ENCODE peak calls at places on chromosome 3, in six cellular contexts. B is breast epithelium, U is prostate gland, W is heart left ventricle, S is A673, G is OCI-LY7. Q is an unnamed sample.

GRCh38 chr3:78728406-78729145 is 1039.2 kb downstream of the ROBO1 start:
- DNase-seq in B (no peak), U (peak; percentile 46), W (peak; percentile 82), S (peak; percentile 96), G (no peak), Q (peak; percentile 74)

GRCh38 chr3:170426240-170426797 is 7.7 kb downstream of the CLDN11 start:
- DNase-seq in B (no peak), U (no peak), W (no peak), S (no peak), G (no peak), Q (no peak)

GRCh38 chr3:142576792-142577191 is 1.7 kb downstream of the ATR start:
- DNase-seq in B (no peak), U (no peak), W (no peak), S (no peak), G (no peak), Q (no peak)

GRCh38 chr3:167350245-167350862 is 29.7 kb downstream of the ZBBX start:
- DNase-seq in B (no peak), U (no peak), W (no peak), S (peak; percentile 27), G (peak; percentile 25), Q (no peak)

GRCh38 chr3:194801378-194802124 is 115.9 kb downstream of the FAM43A start:
- DNase-seq in B (no peak), U (no peak), W (no peak), S (no peak), G (no peak), Q (no peak)

GRCh38 chr3:190562866-190563525 is 49.1 kb downstream of the IL1RAP start:
- DNase-seq in B (no peak), U (no peak), W (no peak), S (no peak), G (no peak), Q (no peak)

GRCh38 chr3:196788509-196788908 is 48.9 kb downstream of the PAK2 start:
- DNase-seq in B (no peak), U (no peak), W (no peak), S (peak; percentile 44), G (no peak), Q (no peak)

GRCh38 chr3:129181834-129182233 is 1.9 kb downstream of the CNBP start:
- DNase-seq in B (no peak), U (no peak), W (no peak), S (no peak), G (no peak), Q (no peak)

GRCh38 chr3:31371464-31371863 is 161.3 kb upstream of the STT3B start:
- DNase-seq in B (no peak), U (no peak), W (no peak), S (no peak), G (no peak), Q (no peak)

GRCh38 chr3:195072916-195073564 is 197.9 kb downstream of the XXYLT1 start:
- DNase-seq in B (no peak), U (no peak), W (no peak), S (no peak), G (no peak), Q (no peak)

GRCh38 chr3:58013973-58014649 is 5.9 kb downstream of the FLNB start:
- DNase-seq in B (no peak), U (no peak), W (peak; percentile 63), S (peak; percentile 45), G (no peak), Q (peak; percentile 53)

GRCh38 chr3:114442251-114442650 is 148.4 kb downstream of the TIGIT start:
- DNase-seq in B (no peak), U (no peak), W (no peak), S (peak; percentile 87), G (no peak), Q (no peak)

GRCh38 chr3:52432631-52433030 is 12.3 kb downstream of the SEMA3G start:
- DNase-seq in B (no peak), U (no peak), W (peak; percentile 64), S (no peak), G (no peak), Q (no peak)

GRCh38 chr3:377158-377561 is 180.6 kb downstream of the CHL1 start:
- DNase-seq in B (no peak), U (no peak), W (no peak), S (peak; percentile 56), G (peak; percentile 61), Q (no peak)

GRCh38 chr3:8767667-8768363 is 1.6 kb downstream of the OXTR start:
- DNase-seq in B (peak; percentile 55), U (peak; percentile 47), W (no peak), S (no peak), G (no peak), Q (no peak)

GRCh38 chr3:31729082-31729481 is 196.4 kb downstream of the STT3B start:
- DNase-seq in B (no peak), U (no peak), W (no peak), S (no peak), G (no peak), Q (no peak)

GRCh38 chr3:62529230-62529629 is 155.9 kb upstream of the FEZF2 start:
- DNase-seq in B (peak; percentile 26), U (no peak), W (peak; percentile 63), S (peak; percentile 9), G (peak; percentile 16), Q (no peak)

GRCh38 chr3:46369675-46370132 is 1.0 kb upstream of the CCR5 start:
- DNase-seq in B (no peak), U (no peak), W (no peak), S (no peak), G (no peak), Q (no peak)

GRCh38 chr3:59774613-59775012 is 724.8 kb upstream of the CFAP20DC start:
- DNase-seq in B (peak; percentile 54), U (no peak), W (no peak), S (no peak), G (no peak), Q (no peak)

GRCh38 chr3:178492496-178492895 is 43.7 kb upstream of the KCNMB2 start:
- DNase-seq in B (no peak), U (no peak), W (no peak), S (peak; percentile 9), G (no peak), Q (no peak)

GRCh38 chr3:113485161-113485609 is 29.8 kb downstream of the SPICE1 start:
- DNase-seq in B (no peak), U (no peak), W (no peak), S (no peak), G (no peak), Q (no peak)

GRCh38 chr3:173411288-173412064 is 13.9 kb downstream of the NLGN1 start:
- DNase-seq in B (no peak), U (no peak), W (no peak), S (peak; percentile 52), G (peak; percentile 1), Q (no peak)

GRCh38 chr3:4474683-4475490 is 7.8 kb upstream of the SUMF1 start:
- DNase-seq in B (no peak), U (no peak), W (peak; percentile 53), S (no peak), G (no peak), Q (no peak)

DNA sequence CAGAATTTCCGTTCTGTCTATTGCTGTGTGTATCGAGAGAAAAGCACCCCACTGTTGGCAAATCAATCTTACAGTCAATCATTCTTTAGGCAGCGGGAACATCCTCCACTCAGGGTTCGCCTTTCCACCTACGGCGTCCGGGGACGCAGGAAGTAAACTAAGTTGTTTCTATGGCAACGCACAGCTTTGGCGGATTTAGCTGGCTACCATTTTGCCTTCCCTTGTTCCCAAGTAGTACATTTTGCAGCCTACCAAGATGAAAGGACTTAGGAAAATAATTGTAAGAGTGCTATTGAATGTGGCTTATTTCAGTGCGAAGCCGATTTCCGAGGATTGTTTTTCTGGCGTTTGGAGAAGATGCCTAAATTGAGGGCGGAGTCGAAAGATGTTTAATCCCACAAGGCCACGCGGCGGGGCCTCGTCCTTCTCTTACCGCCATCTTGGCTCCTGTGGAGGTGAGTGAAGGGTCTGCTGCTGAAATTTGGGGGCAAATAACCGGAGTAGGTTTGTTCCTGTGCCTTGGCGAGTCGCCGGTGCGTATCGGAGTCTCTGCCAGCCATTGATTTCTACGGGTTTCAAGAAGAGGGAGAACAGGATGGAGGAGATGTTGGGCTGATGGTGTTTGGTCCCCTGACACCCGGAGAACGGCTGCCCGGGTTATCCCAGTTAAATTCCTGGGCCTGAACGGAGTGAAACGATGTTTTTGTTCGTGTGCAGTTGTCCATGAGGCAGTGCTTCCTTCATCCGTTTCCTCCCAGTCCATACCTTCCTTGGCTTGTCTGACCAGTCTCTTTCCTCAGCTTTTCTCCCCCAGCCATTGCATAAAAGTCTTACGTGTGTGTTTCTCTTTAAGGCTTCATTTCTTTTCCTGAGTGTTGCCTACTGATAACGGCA is at the start of gene RPL35A:
- DNase-seq in B (peak; percentile 84), U (peak; percentile 84), W (peak; percentile 92), S (peak; percentile 97), G (peak; percentile 96), Q (peak; percentile 80)
- TF ChIP-seq CTCF in B (no peak), U (no peak), W (no peak), S (no peak), G (no peak), Q (no peak)

GRCh38 chr3:186070550-186070949 is 38.3 kb downstream of the ETV5 start:
- DNase-seq in B (no peak), U (no peak), W (no peak), S (no peak), G (no peak), Q (no peak)
- H3K4me3 ChIP-seq in B (no peak overlapping the region), U (no peak overlapping the region), W (no peak overlapping the region), S (no peak overlapping the region), G (no peak overlapping the region), Q (no peak overlapping the region)

DNA sequence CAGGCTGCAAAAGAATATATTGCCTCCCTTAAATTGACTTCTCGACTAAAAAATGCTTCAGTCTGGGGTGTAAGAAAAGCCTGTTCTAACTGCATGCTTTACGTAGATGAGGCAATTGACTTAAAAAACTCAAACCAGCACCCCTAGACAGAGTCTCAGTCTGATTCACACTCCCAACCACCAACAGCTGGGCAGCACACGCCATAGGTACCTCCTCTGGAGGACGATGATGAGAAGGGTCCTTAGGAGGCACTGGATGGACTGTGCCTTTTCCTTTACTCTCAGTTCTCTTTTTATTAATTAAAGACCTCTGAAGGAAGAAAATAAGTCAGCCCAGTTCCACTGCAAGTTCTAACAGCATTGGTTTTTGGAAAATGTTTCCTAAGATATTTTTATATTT is 175.0 kb downstream of the PDZRN3 start:
- DNase-seq in B (no peak), U (no peak), W (no peak), S (no peak), G (peak; percentile 4), Q (no peak)
- H3K27ac ChIP-seq in B (no peak overlapping the region), U (no peak overlapping the region), W (no peak overlapping the region), S (no peak overlapping the region), G (peak overlapping the region; percentile 78), Q (no peak overlapping the region)

GRCh38 chr3:160286231-160286630 is 61.0 kb downstream of the C3orf80 start:
- DNase-seq in B (no peak), U (no peak), W (no peak), S (no peak), G (no peak), Q (no peak)

GRCh38 chr3:160279657-160280056 is 54.4 kb downstream of the C3orf80 start:
- DNase-seq in B (no peak), U (no peak), W (no peak), S (no peak), G (no peak), Q (no peak)

GRCh38 chr3:160278210-160278609 is 53.0 kb downstream of the C3orf80 start:
- DNase-seq in B (no peak), U (no peak), W (no peak), S (no peak), G (no peak), Q (no peak)

DNA sequence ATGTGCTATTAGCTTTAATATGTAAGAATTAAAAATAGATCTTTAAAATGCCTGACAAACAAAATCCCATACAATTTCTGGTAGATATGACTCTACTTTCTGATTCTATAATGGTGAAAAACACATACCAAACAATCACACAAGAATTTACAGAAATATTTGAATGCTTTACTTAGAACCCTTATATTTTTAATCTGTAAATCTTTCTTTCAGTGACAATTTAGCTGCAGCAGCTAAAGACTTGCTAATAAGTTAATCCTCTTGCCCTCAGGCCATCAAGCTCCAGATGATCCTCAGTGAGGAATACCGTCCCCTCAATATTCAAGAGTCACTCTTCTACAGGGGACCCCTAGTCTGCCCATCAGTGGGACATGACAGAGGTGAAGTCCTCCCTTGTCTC is 55.6 kb downstream of the C3orf80 start:
- DNase-seq in B (no peak), U (no peak), W (no peak), S (no peak), G (no peak), Q (no peak)
- TF ChIP-seq CTCF in B (no peak), U (no peak), W (no peak), S (no peak), G (no peak), Q (no peak)

Q was measured in dorsolateral prefrontal cortex.